ENCODE peak calls at places on chromosome 18, in five cellular contexts. One of them, this sample, is unnamed.

GRCh38 chr18:50716902-50717301 is 102.9 kb downstream of the MRO start:
- DNase-seq in fibroblast of lung: no peak
- DNase-seq in A549: no peak
- DNase-seq in neural progenitor cell: no peak
- DNase-seq in AG10803: no peak
- DNase-seq in this sample: no peak

GRCh38 chr18:63131106-63131943 is 188.2 kb downstream of the BCL2 start:
- DNase-seq in AG10803: peak; percentile 64
- DNase-seq in fibroblast of lung: peak; percentile 80
- DNase-seq in neural progenitor cell: peak; percentile 64
- DNase-seq in A549: peak; percentile 22
- DNase-seq in this sample: peak; percentile 24

GRCh38 chr18:75588412-75588811 is 160.9 kb upstream of the SMIM21 start:
- DNase-seq in AG10803: no peak
- DNase-seq in A549: no peak
- DNase-seq in neural progenitor cell: no peak
- DNase-seq in fibroblast of lung: no peak
- DNase-seq in this sample: no peak

GRCh38 chr18:74530584-74530862 is 3.8 kb upstream of the CNDP1 start:
- DNase-seq in neural progenitor cell: no peak
- DNase-seq in A549: no peak
- DNase-seq in AG10803: no peak
- DNase-seq in fibroblast of lung: no peak
- DNase-seq in this sample: no peak

GRCh38 chr18:65436430-65436829 is 314.4 kb upstream of the CDH7 start:
- DNase-seq in A549: no peak
- DNase-seq in AG10803: no peak
- DNase-seq in fibroblast of lung: no peak
- DNase-seq in neural progenitor cell: no peak
- DNase-seq in this sample: no peak

GRCh38 chr18:9475643-9476580 is 599 bp downstream of the RALBP1 start:
- DNase-seq in AG10803: peak; percentile 34
- DNase-seq in neural progenitor cell: no peak
- DNase-seq in A549: no peak
- DNase-seq in fibroblast of lung: peak; percentile 44
- DNase-seq in this sample: no peak

GRCh38 chr18:48367557-48367956 is 41.6 kb downstream of the ZBTB7C start:
- DNase-seq in neural progenitor cell: no peak
- DNase-seq in fibroblast of lung: no peak
- DNase-seq in A549: no peak
- DNase-seq in AG10803: no peak
- DNase-seq in this sample: no peak

GRCh38 chr18:49926076-49926745 is 112.9 kb upstream of the ACAA2 start:
- DNase-seq in neural progenitor cell: no peak
- DNase-seq in AG10803: no peak
- DNase-seq in A549: no peak
- DNase-seq in fibroblast of lung: no peak
- DNase-seq in this sample: no peak

GRCh38 chr18:41378628-41379027 is 576.4 kb upstream of the PIK3C3 start:
- DNase-seq in A549: peak; percentile 2
- DNase-seq in fibroblast of lung: peak; percentile 87
- DNase-seq in neural progenitor cell: peak; percentile 41
- DNase-seq in AG10803: peak; percentile 50
- DNase-seq in this sample: no peak

GRCh38 chr18:72871091-72871490 is 3.3 kb upstream of the NETO1 start:
- DNase-seq in AG10803: peak; percentile 61
- DNase-seq in fibroblast of lung: peak; percentile 12
- DNase-seq in A549: no peak
- DNase-seq in neural progenitor cell: no peak
- DNase-seq in this sample: peak; percentile 74

GRCh38 chr18:25467226-25468065 is 115.5 kb upstream of the ZNF521 start:
- DNase-seq in AG10803: peak; percentile 50
- DNase-seq in neural progenitor cell: peak; percentile 37
- DNase-seq in fibroblast of lung: peak; percentile 55
- DNase-seq in A549: no peak
- DNase-seq in this sample: no peak

GRCh38 chr18:79918089-79919011 is 33.1 kb downstream of the SLC66A2 start:
- DNase-seq in fibroblast of lung: no peak
- DNase-seq in A549: no peak
- DNase-seq in AG10803: no peak
- DNase-seq in neural progenitor cell: no peak
- DNase-seq in this sample: no peak

GRCh38 chr18:79806976-79807841 is 9.5 kb downstream of the KCNG2 start:
- DNase-seq in A549: no peak
- DNase-seq in fibroblast of lung: no peak
- DNase-seq in AG10803: no peak
- DNase-seq in neural progenitor cell: no peak
- DNase-seq in this sample: no peak

GRCh38 chr18:38634117-38634516 is 1068.5 kb upstream of the CELF4 start:
- DNase-seq in fibroblast of lung: no peak
- DNase-seq in A549: no peak
- DNase-seq in AG10803: no peak
- DNase-seq in neural progenitor cell: no peak
- DNase-seq in this sample: no peak

GRCh38 chr18:7871560-7872456 is 304.7 kb downstream of the PTPRM start:
- DNase-seq in fibroblast of lung: peak; percentile 42
- DNase-seq in AG10803: peak; percentile 10
- DNase-seq in neural progenitor cell: no peak
- DNase-seq in A549: peak; percentile 89
- DNase-seq in this sample: no peak

GRCh38 chr18:11387880-11388279 is 221.5 kb upstream of the SLC35G4 start:
- DNase-seq in neural progenitor cell: peak; percentile 46
- DNase-seq in A549: peak; percentile 73
- DNase-seq in AG10803: peak; percentile 37
- DNase-seq in fibroblast of lung: peak; percentile 58
- DNase-seq in this sample: no peak

GRCh38 chr18:10169064-10169562 is 255.3 kb downstream of the VAPA start:
- DNase-seq in fibroblast of lung: peak; percentile 88
- DNase-seq in AG10803: peak; percentile 42
- DNase-seq in neural progenitor cell: no peak
- DNase-seq in A549: no peak
- DNase-seq in this sample: no peak

GRCh38 chr18:2089416-2089815 is 481.9 kb downstream of the METTL4 start:
- DNase-seq in A549: no peak
- DNase-seq in neural progenitor cell: no peak
- DNase-seq in fibroblast of lung: no peak
- DNase-seq in AG10803: no peak
- DNase-seq in this sample: no peak

GRCh38 chr18:38654966-38655365 is 1089.4 kb upstream of the CELF4 start:
- DNase-seq in AG10803: no peak
- DNase-seq in neural progenitor cell: no peak
- DNase-seq in A549: no peak
- DNase-seq in fibroblast of lung: peak; percentile 58
- DNase-seq in this sample: no peak

GRCh38 chr18:56522826-56523225 is 115.6 kb downstream of the TXNL1 start:
- DNase-seq in fibroblast of lung: no peak
- DNase-seq in neural progenitor cell: no peak
- DNase-seq in A549: no peak
- DNase-seq in AG10803: peak; percentile 60
- DNase-seq in this sample: no peak

GRCh38 chr18:5476961-5477800 is 66.6 kb downstream of the EPB41L3 start:
- DNase-seq in A549: no peak
- DNase-seq in AG10803: no peak
- DNase-seq in fibroblast of lung: no peak
- DNase-seq in neural progenitor cell: peak; percentile 66
- DNase-seq in this sample: no peak

GRCh38 chr18:25351773-25352628 is at the start of gene ZNF521:
- DNase-seq in AG10803: peak; percentile 88
- DNase-seq in neural progenitor cell: peak; percentile 96
- DNase-seq in A549: peak; percentile 33
- DNase-seq in fibroblast of lung: peak; percentile 94
- DNase-seq in this sample: peak; percentile 52

DNA sequence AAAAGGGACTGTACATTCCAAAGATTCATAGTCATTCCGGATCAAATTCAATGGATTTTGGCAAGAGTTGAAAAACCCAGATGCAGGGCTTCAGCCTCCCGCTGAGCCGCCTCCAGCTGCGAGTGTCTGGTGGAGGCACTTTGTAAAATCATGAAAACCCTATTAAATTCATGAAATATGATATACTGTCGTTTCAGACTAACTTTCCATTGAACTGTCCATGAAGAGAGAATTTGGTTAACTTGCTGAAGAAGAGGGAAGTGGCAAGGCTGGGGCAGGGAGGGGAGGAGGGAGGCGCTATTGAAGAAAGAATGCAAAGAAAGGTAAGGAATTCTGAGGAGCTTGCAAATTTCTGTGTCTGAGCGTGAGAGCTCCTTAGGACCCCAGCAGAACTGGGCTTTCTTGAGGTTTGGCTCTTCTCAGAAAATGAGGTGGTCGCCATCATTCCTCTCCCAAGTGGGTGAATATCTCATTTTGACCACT is 25.7 kb upstream of the SLC14A2 start:
- DNase-seq in fibroblast of lung: peak; percentile 96
- DNase-seq in A549: no peak
- DNase-seq in AG10803: peak; percentile 85
- DNase-seq in neural progenitor cell: peak; percentile 24
- DNase-seq in this sample: peak; percentile 80
- H3K4me3 ChIP-seq in fibroblast of lung: no peak overlapping the region
- H3K4me3 ChIP-seq in A549: no peak overlapping the region
- H3K4me3 ChIP-seq in AG10803: peak overlapping the region; percentile 26
- H3K4me3 ChIP-seq in neural progenitor cell: no peak overlapping the region
- H3K4me3 ChIP-seq in this sample: no peak overlapping the region

GRCh38 chr18:39842042-39842791 is 2112.8 kb upstream of the PIK3C3 start:
- DNase-seq in fibroblast of lung: no peak
- DNase-seq in neural progenitor cell: peak; percentile 50
- DNase-seq in A549: no peak
- DNase-seq in AG10803: no peak
- DNase-seq in this sample: no peak
- H3K4me3 ChIP-seq in fibroblast of lung: peak overlapping the region; percentile 44
- H3K4me3 ChIP-seq in neural progenitor cell: peak overlapping the region; percentile 68
- H3K4me3 ChIP-seq in A549: peak overlapping the region; percentile 32
- H3K4me3 ChIP-seq in AG10803: peak overlapping the region; percentile 48
- H3K4me3 ChIP-seq in this sample: peak overlapping the region; percentile 32

GRCh38 chr18:58178476-58178875 is 134.4 kb downstream of the NEDD4L start:
- DNase-seq in A549: peak; percentile 50
- DNase-seq in fibroblast of lung: peak; percentile 28
- DNase-seq in neural progenitor cell: no peak
- DNase-seq in AG10803: peak; percentile 23
- DNase-seq in this sample: no peak
- H3K4me3 ChIP-seq in A549: peak overlapping the region; percentile 31
- H3K4me3 ChIP-seq in fibroblast of lung: no peak overlapping the region
- H3K4me3 ChIP-seq in neural progenitor cell: no peak overlapping the region
- H3K4me3 ChIP-seq in AG10803: no peak overlapping the region
- H3K4me3 ChIP-seq in this sample: no peak overlapping the region

DNA sequence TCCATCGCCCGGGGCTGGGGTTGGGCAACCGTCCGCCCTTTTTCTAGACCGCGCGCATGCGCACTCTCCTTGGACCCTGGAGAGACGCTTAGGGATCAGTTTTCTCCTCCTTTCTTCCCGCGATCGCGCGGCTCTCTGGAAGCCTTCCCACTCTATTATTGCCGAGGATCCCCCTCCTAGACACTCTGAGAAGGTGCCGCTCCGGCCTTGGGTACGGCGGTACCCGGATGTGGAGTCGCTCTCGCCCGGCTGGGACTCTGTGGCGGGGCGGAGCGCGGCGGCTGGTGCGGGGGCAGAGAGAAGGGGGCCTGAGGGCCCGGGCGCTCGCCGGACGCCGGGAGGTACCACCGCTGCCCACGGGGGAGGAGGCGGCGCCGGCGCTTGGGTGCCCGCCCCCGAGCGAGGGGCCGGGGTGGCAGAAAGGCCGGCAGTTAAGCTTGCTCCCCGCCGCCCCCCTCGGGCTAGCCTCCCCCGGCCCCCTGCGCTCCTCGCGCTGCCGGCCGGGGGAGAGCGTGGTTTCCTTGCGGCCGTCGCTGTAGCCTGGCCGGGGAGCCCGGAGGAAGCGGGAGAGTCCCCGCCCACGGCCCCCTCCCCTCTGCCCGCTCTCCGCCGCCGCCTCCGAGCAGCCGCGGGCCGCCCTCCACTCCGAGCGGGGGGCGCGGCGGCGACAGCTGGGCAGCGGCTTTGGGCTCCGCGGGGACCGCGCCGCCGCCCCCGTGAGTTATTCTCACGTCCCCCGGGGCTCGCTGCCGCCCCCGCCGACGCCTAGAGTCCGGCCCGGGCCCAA is at the start of gene MIB1:
- DNase-seq in fibroblast of lung: peak; percentile 43
- DNase-seq in AG10803: no peak
- DNase-seq in neural progenitor cell: peak; percentile 100
- DNase-seq in A549: no peak
- DNase-seq in this sample: no peak
- H3K4me3 ChIP-seq in fibroblast of lung: peak within 1 kb of the TSS; percentile 89
- H3K4me3 ChIP-seq in AG10803: peak within 1 kb of the TSS; percentile 88
- H3K4me3 ChIP-seq in neural progenitor cell: peak within 1 kb of the TSS; percentile 81
- H3K4me3 ChIP-seq in A549: peak within 1 kb of the TSS; percentile 92
- H3K4me3 ChIP-seq in this sample: peak within 1 kb of the TSS; percentile 81